ENCODE peak calls at places on chromosomes 1 and 21, in seven cellular contexts. D is body of pancreas, I is OCI-LY7, P is heart left ventricle, W is K562, O is neural progenitor cell, M is AG04450. E is an unnamed sample.

GRCh38 chr1:102970496-102971078 is 137.7 kb downstream of the COL11A1 start:
- DNase-seq in D (peak), M (peak), W (peak), I (peak), P (no peak), O (peak), E (peak)

GRCh38 chr21:44456207-44456914 is 1.1 kb downstream of the LRRC3 start:
- DNase-seq in W (no peak), O (no peak), I (no peak), M (no peak), D (no peak), P (no peak), E (no peak)

GRCh38 chr21:34885636-34886553 is 163.2 kb downstream of the RUNX1 start:
- DNase-seq in W (no peak), M (no peak), D (peak), I (no peak), P (no peak), O (peak), E (no peak)

GRCh38 chr1:16117369-16117768 is 38.5 kb downstream of the EPHA2 start:
- DNase-seq in I (no peak), W (no peak), M (no peak), D (no peak), O (no peak), P (no peak), E (no peak)

GRCh38 chr1:23727362-23727811 is 15.9 kb upstream of the ELOA start:
- DNase-seq in D (peak), I (peak), P (peak), M (peak), W (no peak), O (no peak), E (no peak)

GRCh38 chr1:9282436-9282955 is 10.2 kb upstream of the SPSB1 start:
- DNase-seq in D (no peak), P (no peak), O (no peak), M (no peak), W (no peak), I (no peak), E (no peak)

GRCh38 chr1:205939690-205940330 is 3.4 kb downstream of the SLC26A9 start:
- DNase-seq in M (no peak), D (peak), P (peak), W (peak), O (peak), I (peak), E (no peak)

GRCh38 chr1:240109920-240110685 is 18.4 kb downstream of the FMN2 start:
- DNase-seq in M (no peak), I (no peak), W (no peak), D (no peak), P (no peak), O (no peak), E (no peak)

GRCh38 chr1:26378088-26378878 is 5.7 kb upstream of the ZNF683 start:
- DNase-seq in D (no peak), W (peak), M (peak), P (no peak), O (no peak), I (no peak), E (peak)

GRCh38 chr1:42913426-42914091 is 45.1 kb downstream of the SLC2A1 start:
- DNase-seq in W (peak), P (no peak), M (peak), I (peak), D (peak), O (peak), E (peak)

GRCh38 chr21:34695434-34695833 is 26.6 kb downstream of the CLIC6 start:
- DNase-seq in M (no peak), O (no peak), I (no peak), P (no peak), W (no peak), D (no peak), E (no peak)

GRCh38 chr1:165828581-165829329 is 1.3 kb downstream of the UCK2 start:
- DNase-seq in I (peak), M (peak), D (peak), O (peak), W (peak), P (peak), E (peak)

GRCh38 chr1:1236945-1237873 is 5.2 kb downstream of the B3GALT6 start:
- DNase-seq in P (no peak), I (no peak), W (no peak), M (no peak), D (no peak), O (no peak), E (no peak)

GRCh38 chr1:111346089-111346885 is 55.6 kb downstream of the CHIA start:
- DNase-seq in I (peak), P (peak), O (peak), M (peak), D (peak), W (peak), E (peak)
- TF ChIP-seq CTCF in I (peak), P (no peak), O (peak), M (no peak), D (no peak), W (peak), E (peak)

DNA sequence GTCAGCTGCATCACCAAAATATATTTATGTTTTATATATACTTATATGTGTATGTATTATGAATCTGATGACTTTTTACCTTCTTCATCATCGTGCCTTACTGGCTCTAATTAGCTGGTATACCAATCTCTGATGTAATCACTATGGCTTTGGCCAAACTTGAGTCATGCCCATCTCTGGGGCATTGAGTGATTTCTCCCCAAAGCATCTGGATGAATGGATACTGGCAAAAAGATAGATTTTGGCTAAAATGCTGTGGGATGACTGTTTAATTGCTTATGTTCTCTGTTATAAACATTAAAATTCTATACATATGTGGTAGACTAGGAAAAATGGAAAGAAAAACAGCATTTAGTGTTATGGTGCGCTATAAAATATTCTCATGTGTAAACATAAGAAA is 19.6 kb downstream of the CDKN2C start:
- DNase-seq in D (no peak), O (no peak), M (no peak), I (no peak), W (no peak), P (no peak), E (no peak)
- H3K27ac ChIP-seq in D (no peak), O (no peak), M (no peak), I (no peak), W (no peak), P (no peak), E (no peak)

GRCh38 chr1:47991698-47992097 is 5.5 kb downstream of the TRABD2B start:
- DNase-seq in O (no peak), I (no peak), W (no peak), M (no peak), D (no peak), P (no peak), E (no peak)
- TF ChIP-seq CTCF in O (no peak), I (no peak), W (no peak), M (no peak), D (no peak), P (no peak), E (no peak)

DNA sequence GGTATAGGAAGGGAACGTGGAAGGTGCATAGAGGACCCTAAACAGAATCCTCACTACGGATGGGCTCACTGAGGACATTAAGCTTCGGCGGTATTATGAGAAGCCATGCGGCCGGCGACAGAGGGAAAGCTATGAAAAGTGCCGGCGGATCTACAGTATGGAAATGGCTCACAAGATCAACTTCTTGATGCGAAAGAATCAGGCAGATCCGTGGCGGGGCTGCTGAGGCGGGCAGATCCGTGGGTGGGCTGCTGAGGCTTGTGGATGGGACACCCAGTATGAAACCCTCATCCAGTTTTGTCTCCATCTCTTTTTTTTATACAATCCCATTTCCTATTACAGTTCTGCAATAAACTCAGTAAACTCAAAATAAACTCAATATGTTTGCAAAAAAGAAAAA is 95.8 kb downstream of the CRB1 start:
- DNase-seq in D (no peak), I (no peak), M (no peak), O (no peak), W (no peak), P (no peak), E (no peak)
- H3K27ac ChIP-seq in D (no peak), I (no peak), M (no peak), O (no peak), W (no peak), P (no peak), E (no peak)